ENCODE peak calls at places on chromosomes 5 and 9, in six cellular contexts. One of them, this sample, is unnamed.

GRCh38 chr5:96936431-96937221 is 746 bp downstream of the LNPEP start:
- DNase-seq in spleen: peak; percentile 89
- DNase-seq in testis: peak; percentile 56
- DNase-seq in tibial artery: peak; percentile 69
- DNase-seq in CD4-positive, alpha-beta T cell: peak; percentile 25
- DNase-seq in thoracic aorta: no peak
- DNase-seq in this sample: no peak

GRCh38 chr5:111132731-111133435 is 40.7 kb downstream of the WDR36 start:
- DNase-seq in spleen: no peak
- DNase-seq in testis: no peak
- DNase-seq in tibial artery: no peak
- DNase-seq in CD4-positive, alpha-beta T cell: no peak
- DNase-seq in thoracic aorta: no peak
- DNase-seq in this sample: no peak

GRCh38 chr5:34011521-34011920 is 3.7 kb upstream of the AMACR start:
- DNase-seq in spleen: no peak
- DNase-seq in testis: no peak
- DNase-seq in tibial artery: no peak
- DNase-seq in CD4-positive, alpha-beta T cell: no peak
- DNase-seq in thoracic aorta: no peak
- DNase-seq in this sample: no peak

GRCh38 chr9:135423725-135424124 is 55.9 kb upstream of the PPP1R26 start:
- DNase-seq in spleen: no peak
- DNase-seq in testis: no peak
- DNase-seq in tibial artery: no peak
- DNase-seq in CD4-positive, alpha-beta T cell: no peak
- DNase-seq in thoracic aorta: no peak
- DNase-seq in this sample: no peak

GRCh38 chr5:108687599-108688220 is 60.0 kb upstream of the FER start:
- DNase-seq in spleen: no peak
- DNase-seq in testis: no peak
- DNase-seq in tibial artery: no peak
- DNase-seq in CD4-positive, alpha-beta T cell: no peak
- DNase-seq in thoracic aorta: no peak
- DNase-seq in this sample: no peak

GRCh38 chr9:95876595-95876994 is 1.1 kb downstream of the ERCC6L2 start:
- DNase-seq in spleen: no peak
- DNase-seq in testis: no peak
- DNase-seq in tibial artery: no peak
- DNase-seq in CD4-positive, alpha-beta T cell: no peak
- DNase-seq in thoracic aorta: no peak
- DNase-seq in this sample: no peak

GRCh38 chr9:136021171-136021890 is 60.2 kb upstream of the UBAC1 start:
- DNase-seq in spleen: no peak
- DNase-seq in testis: no peak
- DNase-seq in tibial artery: no peak
- DNase-seq in CD4-positive, alpha-beta T cell: no peak
- DNase-seq in thoracic aorta: no peak
- DNase-seq in this sample: no peak

GRCh38 chr5:121969660-121970295 is 8.0 kb downstream of the SRFBP1 start:
- DNase-seq in spleen: no peak
- DNase-seq in testis: no peak
- DNase-seq in tibial artery: no peak
- DNase-seq in CD4-positive, alpha-beta T cell: no peak
- DNase-seq in thoracic aorta: no peak
- DNase-seq in this sample: no peak

GRCh38 chr5:107621089-107621488 is 49.6 kb downstream of the EFNA5 start:
- DNase-seq in spleen: no peak
- DNase-seq in testis: no peak
- DNase-seq in tibial artery: no peak
- DNase-seq in CD4-positive, alpha-beta T cell: no peak
- DNase-seq in thoracic aorta: no peak
- DNase-seq in this sample: no peak

GRCh38 chr5:34012791-34013190 is 4.9 kb upstream of the AMACR start:
- DNase-seq in spleen: no peak
- DNase-seq in testis: no peak
- DNase-seq in tibial artery: no peak
- DNase-seq in CD4-positive, alpha-beta T cell: no peak
- DNase-seq in thoracic aorta: no peak
- DNase-seq in this sample: no peak

GRCh38 chr9:127651697-127652610 is 39.9 kb downstream of the STXBP1 start:
- DNase-seq in spleen: no peak
- DNase-seq in testis: no peak
- DNase-seq in tibial artery: no peak
- DNase-seq in CD4-positive, alpha-beta T cell: no peak
- DNase-seq in thoracic aorta: no peak
- DNase-seq in this sample: no peak
- TF ChIP-seq CTCF in spleen: no peak
- TF ChIP-seq CTCF in testis: no peak
- TF ChIP-seq CTCF in tibial artery: no peak
- TF ChIP-seq CTCF in CD4-positive, alpha-beta T cell: no peak
- TF ChIP-seq CTCF in thoracic aorta: no peak
- TF ChIP-seq CTCF in this sample: no peak

GRCh38 chr5:53091304-53091703 is 18.3 kb downstream of the MOCS2 start:
- DNase-seq in spleen: no peak
- DNase-seq in testis: no peak
- DNase-seq in tibial artery: no peak
- DNase-seq in CD4-positive, alpha-beta T cell: no peak
- DNase-seq in thoracic aorta: no peak
- DNase-seq in this sample: peak; percentile 15
- TF ChIP-seq CTCF in spleen: no peak
- TF ChIP-seq CTCF in testis: no peak
- TF ChIP-seq CTCF in tibial artery: no peak
- TF ChIP-seq CTCF in CD4-positive, alpha-beta T cell: no peak
- TF ChIP-seq CTCF in thoracic aorta: no peak
- TF ChIP-seq CTCF in this sample: peak; percentile 12

DNA sequence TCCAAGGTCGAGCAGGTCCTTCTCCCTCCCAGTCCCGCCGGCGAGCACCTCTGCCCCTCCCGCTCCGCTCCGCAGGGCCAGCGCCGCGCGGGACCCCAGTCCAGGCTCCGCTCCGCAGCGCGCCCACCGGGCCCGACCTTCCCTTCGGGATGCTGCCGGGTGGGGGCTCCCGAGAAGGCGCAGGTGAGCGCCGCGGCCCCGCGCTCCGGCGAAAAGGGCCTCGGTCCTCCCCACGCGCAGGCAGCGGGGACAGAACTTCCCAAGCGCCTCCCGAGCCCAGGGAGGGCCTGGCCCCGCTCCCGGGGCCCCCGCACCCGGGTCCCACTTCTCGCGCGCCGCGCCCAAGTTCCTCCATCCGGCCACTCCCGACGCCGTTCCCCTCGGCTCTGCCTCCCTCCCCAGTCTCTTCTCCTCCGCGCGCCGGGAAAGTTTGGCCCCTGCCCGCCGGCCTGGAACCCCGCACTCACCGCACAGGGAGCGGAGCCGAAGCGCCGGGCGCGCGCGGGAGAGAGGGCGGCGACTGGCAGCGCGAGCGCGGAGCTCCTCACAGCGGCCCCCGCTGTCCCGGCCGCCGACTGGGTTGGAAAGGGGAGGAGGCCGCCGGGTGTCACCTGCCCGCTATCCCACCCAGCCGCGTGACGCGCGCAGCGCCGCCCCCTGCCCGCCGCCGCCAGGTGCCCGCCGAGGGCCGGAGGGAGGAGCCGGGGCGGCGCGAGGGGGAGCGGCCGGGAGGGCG is at the start of gene ELOVL7:
- DNase-seq in spleen: peak; percentile 80
- DNase-seq in testis: peak; percentile 64
- DNase-seq in tibial artery: no peak
- DNase-seq in CD4-positive, alpha-beta T cell: no peak
- DNase-seq in thoracic aorta: no peak
- DNase-seq in this sample: no peak
- TF ChIP-seq CTCF in spleen: no peak
- TF ChIP-seq CTCF in testis: no peak
- TF ChIP-seq CTCF in tibial artery: peak; percentile 12
- TF ChIP-seq CTCF in CD4-positive, alpha-beta T cell: no peak
- TF ChIP-seq CTCF in thoracic aorta: no peak
- TF ChIP-seq CTCF in this sample: peak; percentile 25

DNA sequence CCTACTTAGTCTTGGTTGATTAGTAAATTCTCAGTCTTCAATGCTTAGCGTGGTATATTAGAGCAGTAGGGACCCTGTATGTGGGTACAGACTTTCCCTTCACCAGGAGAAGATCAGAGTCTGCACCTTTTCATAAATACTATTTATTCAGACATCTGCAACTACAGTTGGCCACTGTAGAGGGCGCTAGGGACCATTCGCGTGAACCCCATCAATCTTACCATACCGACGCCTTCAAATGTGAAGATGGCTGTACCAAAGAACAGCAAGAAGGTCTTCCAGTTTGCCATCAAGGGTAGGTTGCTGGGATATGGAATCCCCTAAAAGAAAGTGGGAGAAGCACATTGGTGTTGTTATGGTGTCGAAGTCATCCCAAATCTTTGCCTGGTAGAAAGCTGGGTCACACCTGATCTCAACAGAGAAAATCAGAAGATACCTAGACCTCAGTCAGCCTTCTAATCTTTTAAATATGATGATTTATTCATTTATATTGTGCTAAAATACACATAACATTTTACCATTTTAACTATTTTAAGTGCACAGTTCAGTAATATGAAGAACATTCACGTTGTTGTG is 19.1 kb downstream of the SLC36A3 start:
- DNase-seq in spleen: no peak
- DNase-seq in testis: no peak
- DNase-seq in tibial artery: no peak
- DNase-seq in CD4-positive, alpha-beta T cell: no peak
- DNase-seq in thoracic aorta: no peak
- DNase-seq in this sample: no peak
- TF ChIP-seq CTCF in spleen: no peak
- TF ChIP-seq CTCF in testis: peak; percentile 14
- TF ChIP-seq CTCF in tibial artery: no peak
- TF ChIP-seq CTCF in CD4-positive, alpha-beta T cell: no peak
- TF ChIP-seq CTCF in thoracic aorta: no peak
- TF ChIP-seq CTCF in this sample: no peak